ENCODE peak calls at places on chromosome 20, in eight cellular contexts. W is activated naive CD8-positive, alpha-beta T cell treated with anti-CD3 and anti-CD28 coated beads, Interleukin-2, amount 50 U/mL, for 24 hours; Z is activated CD4-positive, CD25-positive, alpha-beta regulatory T cell; D is amniotic stem cell; U is PC-9; M is Calu3; X is fibroblast of the aortic adventitia; F is cardiac muscle cell. Q is an unnamed sample.

GRCh38 chr20:10540636-10541493 is 105.8 kb downstream of the SLX4IP start:
- DNase-seq in Z (no peak), M (peak), F (peak), X (peak), D (peak), W (no peak), U (peak), Q (no peak)

GRCh38 chr20:46122071-46122470 is 4.0 kb downstream of the CD40 start:
- DNase-seq in U (peak), Z (no peak), W (no peak), F (peak), M (no peak), X (peak), D (no peak), Q (no peak)

GRCh38 chr20:42837456-42837855 is 352.2 kb downstream of the PTPRT start:
- DNase-seq in X (no peak), Z (no peak), M (no peak), U (no peak), W (no peak), F (no peak), D (no peak), Q (no peak)

GRCh38 chr20:11320033-11320432 is 597.7 kb upstream of the BTBD3 start:
- DNase-seq in U (no peak), W (no peak), D (no peak), Z (no peak), M (no peak), X (no peak), F (no peak), Q (no peak)

GRCh38 chr20:57568088-57568896 is 7.4 kb downstream of the PCK1 start:
- DNase-seq in D (no peak), Z (no peak), U (no peak), M (no peak), X (no peak), W (no peak), F (no peak), Q (no peak)

GRCh38 chr20:14193443-14193842 is 144.0 kb downstream of the FLRT3 start:
- DNase-seq in M (no peak), U (no peak), F (no peak), W (no peak), D (no peak), X (no peak), Z (no peak), Q (no peak)

GRCh38 chr20:36237477-36237876 is 1.2 kb downstream of the AAR2 start:
- DNase-seq in F (no peak), W (no peak), X (peak), D (no peak), M (no peak), Z (no peak), U (no peak), Q (no peak)

GRCh38 chr20:973785-974194 is 28.3 kb downstream of the RSPO4 start:
- DNase-seq in Z (no peak), M (peak), F (peak), W (peak), X (peak), U (peak), D (no peak), Q (no peak)

GRCh38 chr20:34559311-34560140 is 1.0 kb downstream of the MAP1LC3A start:
- DNase-seq in X (no peak), Z (no peak), W (no peak), U (no peak), F (peak), D (no peak), M (no peak), Q (peak)

GRCh38 chr20:51876511-51876910 is 74.2 kb upstream of the SALL4 start:
- DNase-seq in F (no peak), X (no peak), M (no peak), D (no peak), U (no peak), Z (no peak), W (no peak), Q (no peak)

GRCh38 chr20:50552979-50553378 is 42.8 kb downstream of the PTPN1 start:
- DNase-seq in M (no peak), D (no peak), F (no peak), X (no peak), Z (no peak), W (no peak), U (no peak), Q (no peak)

GRCh38 chr20:43432498-43432897 is 25.2 kb upstream of the SRSF6 start:
- DNase-seq in Z (no peak), F (no peak), D (no peak), X (no peak), W (no peak), M (no peak), U (no peak), Q (no peak)

GRCh38 chr20:10495173-10495572 is 60.1 kb downstream of the SLX4IP start:
- DNase-seq in X (no peak), U (no peak), M (no peak), Z (no peak), D (no peak), W (no peak), F (no peak), Q (no peak)

GRCh38 chr20:44540834-44541233 is 19.0 kb upstream of the SERINC3 start:
- DNase-seq in F (peak), M (no peak), Z (no peak), D (peak), X (peak), W (no peak), U (no peak), Q (no peak)

GRCh38 chr20:60057123-60057865 is 99.1 kb downstream of the CDH26 start:
- DNase-seq in Z (peak), X (peak), U (peak), M (peak), F (peak), W (peak), D (peak), Q (peak)